ENCODE peak calls at places on chromosomes 5 and 9, in four cellular contexts. G is activated naive CD4-positive, alpha-beta T cell treated with Interleukin-2 at 50 U/mL for 16 hours; F is AG08396; V is activated CD4-positive, CD25-positive, alpha-beta regulatory T cell treated with anti-CD3 and anti-CD28 coated beads, Interleukin-2, amount 50 U/mL, for 72 hours. I is an unnamed sample.

GRCh38 chr9:121651295-121652036 is at the start of gene DAB2IP:
- DNase-seq in G (no peak), F (peak; percentile 65), V (no peak), I (peak; percentile 87)

GRCh38 chr5:158629591-158630312 is 470.0 kb downstream of the EBF1 start:
- DNase-seq in G (no peak), F (no peak), V (no peak), I (no peak)

GRCh38 chr9:13033959-13034695 is 245.4 kb downstream of the MPDZ start:
- DNase-seq in G (no peak), F (peak; percentile 81), V (no peak), I (peak; percentile 95)

GRCh38 chr5:103060414-103060954 is 59.5 kb downstream of the GIN1 start:
- DNase-seq in G (no peak), F (no peak), V (no peak), I (no peak)

GRCh38 chr5:141384471-141385267 is 2.1 kb downstream of the PCDHGA7 start:
- DNase-seq in G (no peak), F (no peak), V (no peak), I (no peak)

GRCh38 chr5:1341863-1342262 is 3.0 kb downstream of the CLPTM1L start:
- DNase-seq in G (no peak), F (no peak), V (no peak), I (no peak)

GRCh38 chr5:65451436-65451835 is 30.3 kb downstream of the ADAMTS6 start:
- DNase-seq in G (no peak), F (peak; percentile 1), V (no peak), I (no peak)

GRCh38 chr9:127754099-127754760 is 19.1 kb upstream of the TOR2A start:
- DNase-seq in G (no peak), F (peak; percentile 86), V (no peak), I (peak; percentile 90)

GRCh38 chr9:93809204-93809940 is 145.8 kb downstream of the BARX1 start:
- DNase-seq in G (no peak), F (no peak), V (no peak), I (no peak)

GRCh38 chr9:96574455-96574854 is 45.2 kb downstream of the CDC14B start:
- DNase-seq in G (no peak), F (no peak), V (no peak), I (no peak)

GRCh38 chr9:130183133-130183762 is 11.0 kb downstream of the NCS1 start:
- DNase-seq in G (no peak), F (peak; percentile 92), V (no peak), I (peak; percentile 99)

GRCh38 chr5:115778417-115778816 is 38.0 kb downstream of the CDO1 start:
- DNase-seq in G (no peak), F (no peak), V (no peak), I (no peak)

I was measured in osteoblast.